ENCODE peak calls at places on chromosomes 2 and 18, in four cellular contexts. I, R, T and Y are unnamed samples.

GRCh38 chr18:39053569-39053968 is 1488.0 kb upstream of the CELF4 start:
- DNase-seq in I (no peak), R (no peak), T (no peak), Y (no peak)

GRCh38 chr18:24436939-24437338 is 10.5 kb downstream of the IMPACT start:
- DNase-seq in I (no peak), R (no peak), T (no peak), Y (no peak)

GRCh38 chr2:238901461-238902057 is 53.7 kb downstream of the TWIST2 start:
- DNase-seq in I (no peak), R (no peak), T (no peak), Y (no peak)

GRCh38 chr2:222959358-222959757 is 92.6 kb upstream of the KCNE4 start:
- DNase-seq in I (no peak), R (no peak), T (no peak), Y (no peak)

GRCh38 chr18:73283032-73283431 is 415.2 kb upstream of the NETO1 start:
- DNase-seq in I (no peak), R (no peak), T (no peak), Y (no peak)

GRCh38 chr2:240965905-240966456 is 32.4 kb upstream of the SNED1 start:
- DNase-seq in I (no peak), R (no peak), T (no peak), Y (no peak)

GRCh38 chr2:7927694-7928093 is 754.2 kb upstream of the ID2 start:
- DNase-seq in I (no peak), R (no peak), T (no peak), Y (no peak)

GRCh38 chr2:29844713-29845320 is 76.6 kb downstream of the ALK start:
- DNase-seq in I (no peak), R (no peak), T (no peak), Y (no peak)

GRCh38 chr2:177353084-177353483 is 39.5 kb upstream of the AGPS start:
- DNase-seq in I (peak; percentile 48), R (peak; percentile 73), T (no peak), Y (peak; percentile 39)

GRCh38 chr2:127140543-127140942 is 33.6 kb upstream of the BIN1 start:
- DNase-seq in I (no peak), R (no peak), T (no peak), Y (no peak)

GRCh38 chr2:105952131-105952530 is 207.4 kb downstream of the NCK2 start:
- DNase-seq in I (no peak), R (no peak), T (no peak), Y (peak; percentile 15)

GRCh38 chr18:40485318-40485717 is 1469.7 kb upstream of the PIK3C3 start:
- DNase-seq in I (no peak), R (no peak), T (no peak), Y (no peak)

GRCh38 chr2:187654535-187654934 is 100.3 kb upstream of the TFPI start:
- DNase-seq in I (no peak), R (no peak), T (no peak), Y (no peak)

GRCh38 chr2:105625632-105626031 is 119.1 kb upstream of the NCK2 start:
- DNase-seq in I (no peak), R (no peak), T (no peak), Y (no peak)

GRCh38 chr2:218999881-219000568 is 6.8 kb upstream of the CRYBA2 start:
- DNase-seq in I (no peak), R (no peak), T (no peak), Y (no peak)

GRCh38 chr2:127810156-127810636 is 775 bp downstream of the WDR33 start:
- DNase-seq in I (no peak), R (no peak), T (no peak), Y (no peak)

GRCh38 chr18:3248062-3248669 is 565 bp downstream of the MYL12A start:
- DNase-seq in I (no peak), R (peak; percentile 70), T (peak; percentile 49), Y (peak; percentile 53)

GRCh38 chr2:85911836-85912692 is 23.3 kb upstream of the ST3GAL5 start:
- DNase-seq in I (no peak), R (no peak), T (no peak), Y (no peak)

GRCh38 chr2:80517301-80517700 is 212.7 kb upstream of the LRRTM1 start:
- DNase-seq in I (no peak), R (no peak), T (no peak), Y (no peak)

GRCh38 chr2:237695201-237695780 is 67.9 kb downstream of the LRRFIP1 start:
- DNase-seq in I (peak; percentile 82), R (peak; percentile 86), T (peak; percentile 86), Y (peak; percentile 67)

GRCh38 chr2:96396095-96396494 is 60.5 kb downstream of the NCAPH start:
- DNase-seq in I (peak; percentile 69), R (peak; percentile 5), T (peak; percentile 35), Y (peak; percentile 62)

GRCh38 chr2:221629478-221629877 is 57.4 kb upstream of the EPHA4 start:
- DNase-seq in I (no peak), R (no peak), T (no peak), Y (no peak)

GRCh38 chr2:7672027-7672684 is 754.9 kb downstream of the RNF144A start:
- DNase-seq in I (peak; percentile 29), R (peak; percentile 26), T (peak; percentile 7), Y (peak; percentile 5)

GRCh38 chr18:21958707-21959457 is 210.5 kb upstream of the GATA6 start:
- DNase-seq in I (no peak), R (no peak), T (no peak), Y (no peak)